ENCODE peak calls at places on chromosomes 7 and 10, in four cellular contexts. One of them, this sample, is unnamed.

GRCh38 chr7:21771261-21771660 is 174.4 kb downstream of the CDCA7L start:
- DNase-seq in A549: no peak
- DNase-seq in stomach: no peak
- DNase-seq in kidney: no peak
- DNase-seq in this sample: no peak

GRCh38 chr10:655184-655583 is 34.3 kb downstream of the DIP2C start:
- DNase-seq in kidney: no peak
- DNase-seq in stomach: no peak
- DNase-seq in A549: no peak
- DNase-seq in this sample: no peak

GRCh38 chr7:148045521-148045920 is 545.0 kb upstream of the C7orf33 start:
- DNase-seq in stomach: no peak
- DNase-seq in A549: no peak
- DNase-seq in kidney: no peak
- DNase-seq in this sample: no peak

GRCh38 chr10:132471125-132471451 is 66.5 kb upstream of the INPP5A start:
- DNase-seq in stomach: no peak
- DNase-seq in kidney: no peak
- DNase-seq in A549: no peak
- DNase-seq in this sample: no peak

GRCh38 chr10:688621-689426 is 644 bp downstream of the DIP2C start:
- DNase-seq in kidney: peak; percentile 79
- DNase-seq in A549: peak; percentile 45
- DNase-seq in stomach: peak; percentile 45
- DNase-seq in this sample: no peak

GRCh38 chr7:82204694-82205093 is 238.9 kb downstream of the CACNA2D1 start:
- DNase-seq in A549: peak; percentile 57
- DNase-seq in stomach: no peak
- DNase-seq in kidney: no peak
- DNase-seq in this sample: no peak

GRCh38 chr10:102648269-102648888 is 4.1 kb downstream of the TRIM8 start:
- DNase-seq in stomach: no peak
- DNase-seq in A549: no peak
- DNase-seq in kidney: peak; percentile 63
- DNase-seq in this sample: peak; percentile 34

GRCh38 chr7:127782550-127783266 is 130.7 kb downstream of the SND1 start:
- DNase-seq in kidney: no peak
- DNase-seq in stomach: no peak
- DNase-seq in A549: no peak
- DNase-seq in this sample: no peak

GRCh38 chr10:29102233-29102632 is 186.6 kb upstream of the LYZL1 start:
- DNase-seq in A549: no peak
- DNase-seq in stomach: no peak
- DNase-seq in kidney: no peak
- DNase-seq in this sample: no peak

GRCh38 chr10:27464993-27465392 is 39.1 kb upstream of the RAB18 start:
- DNase-seq in stomach: no peak
- DNase-seq in A549: no peak
- DNase-seq in kidney: no peak
- DNase-seq in this sample: no peak

GRCh38 chr10:16986406-16987128 is 143.0 kb downstream of the CUBN start:
- DNase-seq in kidney: no peak
- DNase-seq in A549: no peak
- DNase-seq in stomach: no peak
- DNase-seq in this sample: no peak

GRCh38 chr7:101097561-101097960 is 12.3 kb downstream of the TRIM56 start:
- DNase-seq in kidney: no peak
- DNase-seq in A549: no peak
- DNase-seq in stomach: no peak
- DNase-seq in this sample: no peak

GRCh38 chr7:24812313-24812945 is 55.2 kb upstream of the GSDME start:
- DNase-seq in A549: peak; percentile 40
- DNase-seq in stomach: peak; percentile 66
- DNase-seq in kidney: no peak
- DNase-seq in this sample: no peak

GRCh38 chr10:11180228-11180627 is 162.6 kb downstream of the CELF2 start:
- DNase-seq in kidney: no peak
- DNase-seq in stomach: peak; percentile 30
- DNase-seq in A549: no peak
- DNase-seq in this sample: no peak

GRCh38 chr7:103660455-103661371 is 214.7 kb upstream of the SLC26A5 start:
- DNase-seq in stomach: no peak
- DNase-seq in kidney: no peak
- DNase-seq in A549: peak; percentile 75
- DNase-seq in this sample: no peak

GRCh38 chr7:76428868-76429805 is 4.4 kb downstream of the ZP3 start:
- DNase-seq in A549: no peak
- DNase-seq in kidney: peak; percentile 62
- DNase-seq in stomach: no peak
- DNase-seq in this sample: peak; percentile 69

GRCh38 chr7:31950101-31950755 is 120.0 kb downstream of the PDE1C start:
- DNase-seq in stomach: no peak
- DNase-seq in A549: no peak
- DNase-seq in kidney: no peak
- DNase-seq in this sample: no peak

GRCh38 chr7:139095194-139095659 is 14.3 kb downstream of the ZC3HAV1 start:
- DNase-seq in A549: no peak
- DNase-seq in stomach: no peak
- DNase-seq in kidney: no peak
- DNase-seq in this sample: no peak

GRCh38 chr7:106736508-106737201 is 75.7 kb upstream of the CCDC71L start:
- DNase-seq in stomach: peak; percentile 37
- DNase-seq in A549: peak; percentile 61
- DNase-seq in kidney: no peak
- DNase-seq in this sample: no peak

GRCh38 chr7:142303650-142304049 is 45.8 kb upstream of the PRSS58 start:
- DNase-seq in kidney: no peak
- DNase-seq in stomach: no peak
- DNase-seq in A549: peak; percentile 33
- DNase-seq in this sample: no peak

GRCh38 chr10:132873395-132873794 is 69.0 kb downstream of the CFAP46 start:
- DNase-seq in A549: no peak
- DNase-seq in stomach: peak; percentile 13
- DNase-seq in kidney: peak; percentile 35
- DNase-seq in this sample: peak; percentile 15

GRCh38 chr7:131544449-131545425 is 11.7 kb downstream of the PODXL start:
- DNase-seq in stomach: no peak
- DNase-seq in A549: peak; percentile 66
- DNase-seq in kidney: peak; percentile 56
- DNase-seq in this sample: no peak

GRCh38 chr7:22329816-22330524 is 27.0 kb downstream of the RAPGEF5 start:
- DNase-seq in kidney: no peak
- DNase-seq in A549: no peak
- DNase-seq in stomach: no peak
- DNase-seq in this sample: no peak

GRCh38 chr7:1268076-1268815 is 35.6 kb downstream of the UNCX start:
- DNase-seq in kidney: peak; percentile 67
- DNase-seq in A549: no peak
- DNase-seq in stomach: no peak
- DNase-seq in this sample: no peak

GRCh38 chr7:4650471-4651047 is 31.5 kb upstream of the FOXK1 start:
- DNase-seq in A549: no peak
- DNase-seq in kidney: peak; percentile 57
- DNase-seq in stomach: no peak
- DNase-seq in this sample: no peak

GRCh38 chr7:111755388-111755787 is 193.1 kb upstream of the IMMP2L start:
- DNase-seq in kidney: no peak
- DNase-seq in A549: no peak
- DNase-seq in stomach: no peak
- DNase-seq in this sample: no peak

GRCh38 chr7:30476401-30477145 is 2.0 kb downstream of the NOD1 start:
- DNase-seq in A549: no peak
- DNase-seq in kidney: no peak
- DNase-seq in stomach: no peak
- DNase-seq in this sample: no peak

GRCh38 chr7:55309040-55309991 is 55.8 kb upstream of the LANCL2 start:
- DNase-seq in stomach: peak; percentile 31
- DNase-seq in kidney: no peak
- DNase-seq in A549: no peak
- DNase-seq in this sample: no peak

GRCh38 chr7:50821457-50821977 is 38.8 kb upstream of the GRB10 start:
- DNase-seq in stomach: no peak
- DNase-seq in kidney: no peak
- DNase-seq in A549: peak; percentile 84
- DNase-seq in this sample: no peak

GRCh38 chr7:130622866-130623265 is 45.7 kb downstream of the COPG2 start:
- DNase-seq in stomach: no peak
- DNase-seq in kidney: no peak
- DNase-seq in A549: no peak
- DNase-seq in this sample: no peak

GRCh38 chr7:29397398-29397797 is 166.2 kb upstream of the PRR15 start:
- DNase-seq in kidney: no peak
- DNase-seq in A549: no peak
- DNase-seq in stomach: no peak
- DNase-seq in this sample: no peak
- H3K27ac ChIP-seq in kidney: no peak overlapping the region
- H3K27ac ChIP-seq in A549: no peak overlapping the region
- H3K27ac ChIP-seq in stomach: no peak overlapping the region
- H3K27ac ChIP-seq in this sample: no peak overlapping the region

GRCh38 chr10:99921948-99922347 is 87.8 kb downstream of the DNMBP start:
- DNase-seq in A549: peak; percentile 31
- DNase-seq in stomach: no peak
- DNase-seq in kidney: no peak
- DNase-seq in this sample: no peak

GRCh38 chr10:99927719-99928280 is 81.9 kb downstream of the DNMBP start:
- DNase-seq in stomach: no peak
- DNase-seq in kidney: no peak
- DNase-seq in A549: peak; percentile 36
- DNase-seq in this sample: no peak

GRCh38 chr10:99926925-99927718 is 82.6 kb downstream of the DNMBP start:
- DNase-seq in stomach: peak; percentile 56
- DNase-seq in A549: peak; percentile 34
- DNase-seq in kidney: no peak
- DNase-seq in this sample: peak; percentile 70

GRCh38 chr10:99924451-99924850 is 85.3 kb downstream of the DNMBP start:
- DNase-seq in stomach: no peak
- DNase-seq in A549: no peak
- DNase-seq in kidney: no peak
- DNase-seq in this sample: no peak

DNA sequence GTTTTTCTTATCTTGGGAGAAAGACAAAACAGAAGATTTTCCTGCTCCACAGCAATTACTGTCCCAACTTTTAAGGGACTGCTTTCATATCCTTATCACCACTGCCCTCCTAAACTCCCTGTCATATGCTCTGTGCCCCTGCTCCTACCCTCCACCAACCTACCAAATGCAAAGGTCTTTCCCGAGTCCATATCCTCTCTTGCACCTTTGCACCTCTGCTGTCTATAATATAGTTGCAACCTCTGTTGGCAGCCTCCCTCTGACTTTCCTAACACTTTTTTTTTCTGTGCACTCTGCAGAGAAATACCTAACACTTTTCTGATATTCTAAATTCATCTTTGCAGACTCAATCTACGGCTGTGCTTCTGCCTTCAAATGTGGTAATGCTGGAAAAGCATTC is 84.9 kb downstream of the DNMBP start:
- DNase-seq in kidney: no peak
- DNase-seq in A549: no peak
- DNase-seq in stomach: no peak
- DNase-seq in this sample: no peak
- H3K4me1 ChIP-seq in kidney: peaks cover 8% of the 10 kb centered on the region
- H3K4me1 ChIP-seq in A549: peaks cover 53% of the 10 kb centered on the region
- H3K4me1 ChIP-seq in stomach: peaks cover 66% of the 10 kb centered on the region
- H3K4me1 ChIP-seq in this sample: peaks cover 53% of the 10 kb centered on the region

GRCh38 chr10:79222186-79222585 is 125.1 kb upstream of the PPIF start:
- DNase-seq in stomach: no peak
- DNase-seq in A549: no peak
- DNase-seq in kidney: peak; percentile 24
- DNase-seq in this sample: no peak

GRCh38 chr10:79221110-79222051 is 125.9 kb upstream of the PPIF start:
- DNase-seq in stomach: peak; percentile 49
- DNase-seq in kidney: peak; percentile 87
- DNase-seq in A549: no peak
- DNase-seq in this sample: no peak

GRCh38 chr10:79219276-79219957 is 127.9 kb upstream of the PPIF start:
- DNase-seq in kidney: peak; percentile 59
- DNase-seq in stomach: no peak
- DNase-seq in A549: no peak
- DNase-seq in this sample: no peak

GRCh38 chr10:79223001-79223345 is 124.3 kb upstream of the PPIF start:
- DNase-seq in A549: no peak
- DNase-seq in stomach: no peak
- DNase-seq in kidney: peak; percentile 78
- DNase-seq in this sample: no peak

GRCh38 chr10:79220296-79220695 is 127.0 kb upstream of the PPIF start:
- DNase-seq in kidney: peak; percentile 51
- DNase-seq in A549: no peak
- DNase-seq in stomach: no peak
- DNase-seq in this sample: no peak
- H3K27ac ChIP-seq in kidney: no peak overlapping the region
- H3K27ac ChIP-seq in A549: no peak overlapping the region
- H3K27ac ChIP-seq in stomach: peak overlapping the region; percentile 72
- H3K27ac ChIP-seq in this sample: no peak overlapping the region

GRCh38 chr10:70479626-70480253 is 1.2 kb downstream of the PALD1 start:
- DNase-seq in stomach: no peak
- DNase-seq in A549: no peak
- DNase-seq in kidney: no peak
- DNase-seq in this sample: no peak
- H3K4me1 ChIP-seq in stomach: peaks cover 68% of the 10 kb centered on the region
- H3K4me1 ChIP-seq in A549: peaks cover 31% of the 10 kb centered on the region
- H3K4me1 ChIP-seq in kidney: peaks cover 23% of the 10 kb centered on the region
- H3K4me1 ChIP-seq in this sample: peaks cover 14% of the 10 kb centered on the region

DNA sequence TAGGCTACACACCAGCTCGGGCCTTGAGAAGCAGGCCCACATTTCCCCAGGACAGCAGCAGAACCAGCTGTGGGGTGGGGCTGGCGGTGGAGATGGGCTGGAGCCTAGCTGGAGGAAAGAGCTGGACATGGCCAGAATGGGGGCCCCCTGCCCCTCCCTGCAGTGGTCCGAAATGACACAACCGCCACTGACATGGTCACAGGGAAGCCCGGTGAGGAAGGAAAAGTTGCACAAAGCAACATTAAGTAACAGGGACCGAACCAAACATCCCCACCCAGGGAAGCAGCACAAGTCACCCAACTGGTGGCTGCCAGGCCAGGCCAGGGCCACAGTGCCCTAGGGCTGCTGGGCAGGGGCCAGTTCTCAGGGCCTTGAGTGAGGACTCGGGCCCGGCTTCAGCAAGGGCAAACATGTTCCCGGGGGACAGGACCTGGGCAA is 33.2 kb downstream of the PSAP start:
- DNase-seq in kidney: no peak
- DNase-seq in A549: no peak
- DNase-seq in stomach: no peak
- DNase-seq in this sample: no peak
- H3K27ac ChIP-seq in kidney: no peak overlapping the region
- H3K27ac ChIP-seq in A549: no peak overlapping the region
- H3K27ac ChIP-seq in stomach: peak overlapping the region; percentile 17
- H3K27ac ChIP-seq in this sample: no peak overlapping the region

This sample was measured in RWPE2.